ENCODE peak calls at places on chromosomes 5 and 9, in nine cellular contexts. X is neural crest cell, G is left ventricle myocardium inferior, Q is foreskin keratinocyte, D is transverse colon, F is NB4, V is endothelial cell, E is HCT116, O is sigmoid colon. Y is an unnamed sample.

GRCh38 chr5:135887447-135887864 is 8.2 kb downstream of the IL9 start:
- DNase-seq in X (peak; percentile 65), O (no peak), G (no peak), V (peak; percentile 74), Q (peak; percentile 35), F (peak; percentile 69), E (peak; percentile 72), D (peak; percentile 69), Y (peak; percentile 73)

GRCh38 chr5:135319928-135320606 is 79.0 kb downstream of the MACROH2A1 start:
- DNase-seq in V (peak; percentile 29), Q (no peak), G (no peak), O (no peak), E (no peak), F (peak; percentile 21), D (no peak), X (no peak), Y (no peak)

GRCh38 chr5:128208436-128208835 is 124.9 kb downstream of the SLC12A2 start:
- DNase-seq in Q (no peak), F (no peak), G (no peak), V (no peak), D (no peak), O (no peak), E (no peak), X (no peak), Y (no peak)

GRCh38 chr5:1568201-1568979 is 44.6 kb upstream of the LPCAT1 start:
- DNase-seq in X (no peak), O (peak; percentile 81), D (no peak), G (no peak), Q (peak; percentile 37), F (no peak), V (no peak), E (no peak), Y (no peak)

GRCh38 chr5:88671808-88672499 is 211.0 kb downstream of the MEF2C start:
- DNase-seq in Q (no peak), V (peak; percentile 9), X (no peak), E (no peak), G (no peak), F (peak; percentile 57), O (no peak), D (no peak), Y (no peak)

GRCh38 chr5:157558089-157558595 is 17.4 kb downstream of the ADAM19 start:
- DNase-seq in G (no peak), Q (peak; percentile 48), E (no peak), X (no peak), O (no peak), F (no peak), D (no peak), V (no peak), Y (no peak)

GRCh38 chr9:35521708-35522107 is 31.8 kb downstream of the RUSC2 start:
- DNase-seq in G (no peak), V (no peak), F (no peak), D (no peak), X (no peak), O (peak; percentile 87), E (no peak), Q (no peak), Y (no peak)

GRCh38 chr5:138755084-138755748 is 2.0 kb downstream of the CTNNA1 start:
- DNase-seq in O (no peak), G (no peak), Q (no peak), V (no peak), E (no peak), F (no peak), X (no peak), D (no peak), Y (no peak)

GRCh38 chr5:148798786-148799185 is 27.6 kb upstream of the ADRB2 start:
- DNase-seq in E (no peak), D (no peak), X (no peak), V (no peak), G (no peak), Q (no peak), F (no peak), O (no peak), Y (no peak)

GRCh38 chr5:56822961-56823360 is 7.6 kb downstream of the MAP3K1 start:
- DNase-seq in F (no peak), O (no peak), D (no peak), E (no peak), V (no peak), G (no peak), Q (no peak), X (no peak), Y (no peak)

GRCh38 chr5:139863855-139864558 is 68.4 kb downstream of the PSD2 start:
- DNase-seq in G (peak; percentile 62), F (peak; percentile 52), O (peak; percentile 83), X (peak; percentile 74), E (no peak), D (peak; percentile 67), V (peak; percentile 80), Q (no peak), Y (peak; percentile 80)

GRCh38 chr5:139565411-139566305 is 4.5 kb downstream of the UBE2D2 start:
- DNase-seq in O (peak; percentile 22), Q (no peak), X (no peak), G (no peak), D (peak; percentile 37), V (no peak), F (peak; percentile 83), E (no peak), Y (no peak)

GRCh38 chr5:60207031-60207430 is 313.5 kb upstream of the PDE4D start:
- DNase-seq in Q (no peak), D (no peak), F (peak; percentile 42), V (no peak), G (no peak), O (no peak), E (no peak), X (no peak), Y (no peak)

GRCh38 chr9:136243631-136244030 is 2.0 kb downstream of the QSOX2 start:
- DNase-seq in O (no peak), F (no peak), V (no peak), X (no peak), D (no peak), E (no peak), G (no peak), Q (no peak), Y (no peak)

GRCh38 chr9:136242248-136242647 is 3.4 kb downstream of the QSOX2 start:
- DNase-seq in O (no peak), X (no peak), G (no peak), E (no peak), V (no peak), F (no peak), Q (no peak), D (no peak), Y (no peak)

GRCh38 chr9:136241540-136241939 is 4.1 kb downstream of the QSOX2 start:
- DNase-seq in Q (no peak), X (no peak), O (no peak), D (no peak), F (no peak), V (no peak), G (no peak), E (no peak), Y (no peak)

GRCh38 chr9:136244116-136244775 is 1.4 kb downstream of the QSOX2 start:
- DNase-seq in F (peak; percentile 70), D (no peak), G (no peak), V (no peak), E (no peak), Q (no peak), X (no peak), O (no peak), Y (no peak)

DNA sequence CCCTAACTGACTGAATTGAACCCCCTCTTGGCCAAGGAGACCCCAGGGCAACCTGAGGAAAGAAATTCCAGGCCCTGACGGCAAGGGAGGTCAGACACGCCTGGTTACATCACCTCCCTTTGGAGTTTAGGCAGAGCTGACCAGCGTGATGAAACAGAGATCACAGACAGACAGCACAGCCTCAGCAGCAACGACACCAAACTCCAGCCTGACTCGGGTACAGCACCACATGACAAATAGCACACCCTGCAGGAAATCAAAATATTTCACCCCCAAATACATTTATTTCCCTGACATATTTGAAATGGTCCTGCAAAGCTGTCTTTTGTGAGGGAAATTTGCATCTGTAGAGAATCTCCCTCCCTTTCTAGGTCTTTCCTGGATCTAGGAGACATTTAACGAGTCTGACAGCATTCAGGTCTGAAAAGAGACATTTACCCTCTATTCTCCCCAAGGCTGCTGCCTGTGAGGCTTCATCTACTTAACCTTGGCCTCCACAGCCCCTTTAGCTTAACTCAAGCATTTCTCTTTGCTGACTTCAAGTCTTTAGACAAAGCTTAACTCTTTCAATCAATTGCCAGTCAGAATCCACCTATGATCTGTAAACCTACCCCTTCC is 2.6 kb downstream of the QSOX2 start:
- DNase-seq in F (no peak), G (no peak), X (no peak), O (no peak), V (no peak), E (no peak), Q (no peak), D (no peak), Y (no peak)
- TF ChIP-seq CTCF in F (no peak), G (no peak), X (peak; percentile 15), O (no peak), V (no peak), E (peak; percentile 17), Q (peak; percentile 50), D (no peak), Y (no peak)

DNA sequence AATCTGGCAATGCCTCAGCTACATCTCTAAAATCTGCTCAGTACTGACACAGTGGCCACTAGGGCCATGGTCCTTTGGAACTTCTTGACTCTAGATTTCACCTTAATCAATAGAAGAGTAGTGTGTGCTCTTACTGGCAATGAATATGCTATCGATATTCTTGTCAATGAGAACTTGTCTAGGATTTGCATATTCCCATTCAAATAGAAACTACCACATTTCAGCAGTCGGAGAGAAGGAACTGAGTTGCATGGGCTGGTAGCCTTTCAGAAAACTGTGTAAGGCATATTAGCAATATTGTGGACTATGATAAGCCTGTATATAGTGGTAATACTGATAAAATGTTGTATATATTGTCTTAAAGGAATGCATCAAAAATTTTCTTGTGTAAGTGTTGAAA is 45.3 kb upstream of the NAA35 start:
- DNase-seq in X (no peak), Q (no peak), V (no peak), G (no peak), D (no peak), O (no peak), F (no peak), E (no peak), Y (no peak)
- TF ChIP-seq CTCF in X (no peak), Q (no peak), V (no peak), G (no peak), D (no peak), O (no peak), F (no peak), E (no peak), Y (no peak)

GRCh38 chr5:37198066-37198465 is 51.1 kb downstream of the CPLANE1 start:
- DNase-seq in Q (no peak), D (no peak), X (no peak), E (no peak), O (no peak), F (no peak), G (no peak), V (no peak), Y (no peak)

GRCh38 chr5:37198842-37199241 is 50.3 kb downstream of the CPLANE1 start:
- DNase-seq in D (no peak), F (peak; percentile 38), G (no peak), X (no peak), V (no peak), O (no peak), Q (no peak), E (no peak), Y (no peak)

GRCh38 chr5:37197340-37198050 is 51.7 kb downstream of the CPLANE1 start:
- DNase-seq in V (no peak), F (peak; percentile 54), D (no peak), O (no peak), E (no peak), Q (no peak), G (no peak), X (no peak), Y (no peak)
- TF ChIP-seq CTCF in V (no peak), F (no peak), D (no peak), O (no peak), E (no peak), Q (no peak), G (no peak), X (no peak), Y (no peak)

GRCh38 chr9:78239506-78239905 is 3.6 kb downstream of the CEP78 start:
- DNase-seq in F (no peak), V (no peak), E (no peak), Q (no peak), G (no peak), O (no peak), X (no peak), D (peak; percentile 65), Y (peak; percentile 27)
- TF ChIP-seq CTCF in F (no peak), V (no peak), E (no peak), Q (peak; percentile 70), G (peak; percentile 28), O (no peak), X (peak; percentile 48), D (peak; percentile 38), Y (peak; percentile 14)

Y was measured in nephron progenitor cell.